ENCODE peak calls at places on chromosomes 12 and 14, in seven cellular contexts. D, M, V, Q, T, O and H are unnamed samples.

GRCh38 chr12:17928708-17929366 is 161.2 kb downstream of the RERGL start:
- DNase-seq in D (no peak), M (no peak), V (no peak), Q (no peak), T (no peak), O (no peak), H (no peak)

GRCh38 chr12:96414637-96415036 is 14.4 kb upstream of the CDK17 start:
- DNase-seq in D (no peak), M (no peak), V (no peak), Q (no peak), T (no peak), O (no peak), H (peak)

GRCh38 chr14:79451601-79452000 is 759.7 kb downstream of the DIO2 start:
- DNase-seq in D (no peak), M (no peak), V (no peak), Q (no peak), T (no peak), O (no peak), H (peak)

GRCh38 chr14:53951661-53952265 is 4.9 kb downstream of the BMP4 start:
- DNase-seq in D (peak), M (no peak), V (no peak), Q (no peak), T (no peak), O (no peak), H (no peak)

GRCh38 chr12:67925551-67925950 is 63.7 kb upstream of the IFNG-AS1 start:
- DNase-seq in D (no peak), M (no peak), V (no peak), Q (no peak), T (no peak), O (no peak), H (no peak)

GRCh38 chr12:30797689-30798088 is 42.9 kb upstream of the CAPRIN2 start:
- DNase-seq in D (no peak), M (no peak), V (no peak), Q (no peak), T (no peak), O (no peak), H (no peak)

GRCh38 chr14:31788340-31788739 is 227.1 kb downstream of the NUBPL start:
- DNase-seq in D (no peak), M (no peak), V (no peak), Q (no peak), T (no peak), O (no peak), H (no peak)

GRCh38 chr12:6363330-6364036 is 11.9 kb downstream of the SCNN1A start:
- DNase-seq in D (peak), M (peak), V (no peak), Q (peak), T (peak), O (no peak), H (no peak)

GRCh38 chr12:75162845-75163244 is 46.8 kb downstream of the KCNC2 start:
- DNase-seq in D (no peak), M (no peak), V (no peak), Q (no peak), T (no peak), O (no peak), H (no peak)

GRCh38 chr12:109777544-109777943 is 55.7 kb downstream of the TRPV4 start:
- DNase-seq in D (peak), M (peak), V (no peak), Q (peak), T (no peak), O (no peak), H (peak)

GRCh38 chr14:58863576-58864345 is 226.0 kb downstream of the DACT1 start:
- DNase-seq in D (peak), M (no peak), V (no peak), Q (no peak), T (no peak), O (no peak), H (peak)

GRCh38 chr12:44117368-44117767 is 281.5 kb downstream of the TMEM117 start:
- DNase-seq in D (no peak), M (no peak), V (no peak), Q (no peak), T (no peak), O (no peak), H (no peak)

GRCh38 chr12:31474751-31475150 is 116.2 kb downstream of the DENND5B start:
- DNase-seq in D (no peak), M (no peak), V (no peak), Q (no peak), T (no peak), O (no peak), H (no peak)

GRCh38 chr14:89652352-89652751 is 235.3 kb upstream of the FOXN3 start:
- DNase-seq in D (no peak), M (no peak), V (no peak), Q (no peak), T (no peak), O (no peak), H (no peak)

GRCh38 chr14:98498019-98498885 is 773.7 kb downstream of the BCL11B start:
- DNase-seq in D (no peak), M (no peak), V (no peak), Q (no peak), T (no peak), O (no peak), H (no peak)
- H3K27ac ChIP-seq in D (no peak), M (no peak), V (no peak), Q (no peak), T (no peak), O (no peak), H (no peak)

GRCh38 chr12:113149361-113150150 is at the start of gene CFAP73:
- DNase-seq in D (peak), M (no peak), V (peak), Q (no peak), T (peak), O (no peak), H (peak)
- H3K27ac ChIP-seq in D (no peak), M (no peak), V (peak), Q (no peak), T (no peak), O (peak), H (no peak)

DNA sequence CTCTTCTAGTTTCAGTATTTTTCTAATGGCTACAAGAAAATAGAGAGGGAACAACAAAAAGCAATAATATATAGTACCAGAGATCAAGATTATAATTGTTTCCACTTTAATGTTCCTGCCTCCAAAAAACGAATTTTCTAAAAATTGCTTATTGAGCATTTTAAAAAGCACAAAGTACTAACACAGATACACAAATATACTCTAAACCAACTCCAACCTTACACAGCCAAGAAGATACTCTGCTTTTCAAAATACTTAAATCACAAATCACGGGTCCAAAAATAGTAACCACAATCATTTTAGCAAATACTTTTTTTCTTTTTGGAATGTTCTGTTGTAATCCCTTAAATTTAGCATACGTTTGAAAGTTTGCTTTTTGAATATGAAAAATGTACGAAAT is 2.0 kb downstream of the YAF2 start:
- DNase-seq in D (no peak), M (no peak), V (no peak), Q (no peak), T (no peak), O (no peak), H (no peak)
- H3K27ac ChIP-seq in D (no peak), M (no peak), V (no peak), Q (no peak), T (peak), O (peak), H (no peak)

GRCh38 chr14:64747327-64747726 is 43.1 kb downstream of the PLEKHG3 start:
- DNase-seq in D (no peak), M (no peak), V (no peak), Q (no peak), T (no peak), O (no peak), H (no peak)

GRCh38 chr14:64745511-64746041 is 41.4 kb downstream of the PLEKHG3 start:
- DNase-seq in D (peak), M (no peak), V (no peak), Q (no peak), T (no peak), O (no peak), H (no peak)

GRCh38 chr14:64748521-64748920 is 44.3 kb downstream of the PLEKHG3 start:
- DNase-seq in D (no peak), M (no peak), V (no peak), Q (no peak), T (no peak), O (no peak), H (no peak)

GRCh38 chr14:64746298-64747250 is 42.4 kb downstream of the PLEKHG3 start:
- DNase-seq in D (no peak), M (no peak), V (no peak), Q (no peak), T (no peak), O (no peak), H (no peak)

GRCh38 chr14:64748995-64749714 is 44.9 kb downstream of the PLEKHG3 start:
- DNase-seq in D (no peak), M (no peak), V (no peak), Q (no peak), T (no peak), O (no peak), H (no peak)
- H3K27ac ChIP-seq in D (no peak), M (no peak), V (no peak), Q (no peak), T (no peak), O (no peak), H (no peak)

DNA sequence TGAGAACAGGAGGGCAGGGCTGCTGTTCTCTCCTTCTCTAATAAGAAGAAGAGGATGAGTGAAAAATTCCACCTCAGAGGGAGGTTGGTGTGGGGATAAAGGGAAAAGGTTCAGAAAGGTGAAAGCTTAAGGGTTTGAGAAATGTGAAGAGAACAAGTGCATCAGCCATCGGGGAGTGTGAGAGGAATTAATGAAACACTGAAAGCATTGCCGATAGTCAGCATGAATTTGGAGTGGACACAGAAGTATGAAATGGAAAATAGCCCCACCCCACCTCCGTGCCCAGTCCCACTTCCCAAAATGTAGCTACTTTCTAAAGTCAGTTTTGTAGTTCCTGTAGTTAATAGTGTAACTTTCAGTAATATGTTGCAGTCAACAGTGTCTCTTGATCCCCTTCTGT is 33.4 kb downstream of the DIP2B start:
- DNase-seq in D (no peak), M (no peak), V (no peak), Q (no peak), T (no peak), O (no peak), H (no peak)
- H3K27ac ChIP-seq in D (no peak), M (no peak), V (peak), Q (no peak), T (no peak), O (no peak), H (no peak)

GRCh38 chr14:76917158-76917596 is 91.0 kb downstream of the LRRC74A start:
- DNase-seq in D (peak), M (no peak), V (peak), Q (no peak), T (peak), O (no peak), H (peak)
- H3K27ac ChIP-seq in D (peak), M (no peak), V (no peak), Q (no peak), T (peak), O (no peak), H (no peak)

DNA sequence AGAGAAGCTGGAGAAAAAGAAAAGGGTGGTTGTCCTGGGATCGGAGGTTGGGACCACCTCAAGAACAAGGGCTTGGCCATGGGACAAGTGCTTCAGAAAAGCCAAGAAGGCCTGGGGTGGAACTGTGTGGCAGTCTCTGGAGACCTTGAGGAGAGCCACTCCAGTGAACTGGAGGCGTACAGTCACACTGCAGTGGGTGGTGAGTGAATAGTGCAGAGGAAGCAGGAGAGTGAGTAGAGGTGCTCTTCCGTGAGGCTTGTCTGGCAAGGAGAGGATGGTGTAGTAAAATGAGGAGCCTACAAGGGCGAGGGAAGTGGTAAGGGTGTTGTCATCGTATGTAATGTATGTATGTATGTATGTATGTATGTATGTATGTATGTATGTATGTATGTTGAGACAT is 20.9 kb downstream of the RASSF3 start:
- DNase-seq in D (no peak), M (no peak), V (no peak), Q (no peak), T (no peak), O (no peak), H (no peak)
- H3K27ac ChIP-seq in D (no peak), M (no peak), V (no peak), Q (no peak), T (no peak), O (no peak), H (no peak)

DNA sequence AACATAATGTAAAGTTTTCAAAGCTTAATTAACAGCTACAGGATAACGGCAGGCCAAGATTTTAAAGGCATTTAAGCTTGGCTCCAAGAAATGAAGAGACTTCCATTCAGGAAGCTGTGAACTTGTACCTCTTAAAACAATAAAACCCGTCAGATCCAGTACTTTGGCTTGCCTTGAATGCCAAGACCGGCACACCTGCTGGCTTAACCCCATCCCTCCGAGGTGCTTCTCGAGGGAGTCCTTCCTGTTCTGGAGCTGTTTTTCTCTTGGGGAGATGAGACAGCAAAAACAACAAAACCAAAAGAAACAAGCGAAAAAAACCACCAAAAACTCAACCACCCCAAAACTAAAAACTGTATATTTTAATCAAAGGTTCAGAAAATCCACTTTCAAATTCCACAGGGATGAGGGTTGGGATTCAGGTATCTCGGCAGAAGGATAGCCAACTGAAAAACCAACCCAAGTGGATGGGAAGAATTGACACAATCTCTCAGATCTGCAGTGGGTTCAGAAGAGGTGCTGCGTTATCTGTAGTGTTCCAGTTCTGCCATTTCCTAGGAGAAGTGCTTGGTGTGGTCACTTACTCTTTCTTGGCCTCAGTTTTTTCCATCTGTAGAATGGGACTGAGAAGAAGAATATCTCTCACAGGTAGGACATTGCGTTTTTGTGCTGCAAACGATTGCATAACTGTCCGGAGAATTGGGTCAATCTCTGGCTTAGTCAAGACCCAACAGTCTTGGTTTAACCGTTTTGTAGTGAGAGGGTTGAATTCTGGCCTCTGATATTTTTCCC is 420.1 kb downstream of the VRK1 start:
- DNase-seq in D (no peak), M (no peak), V (no peak), Q (no peak), T (no peak), O (no peak), H (no peak)
- H3K27ac ChIP-seq in D (no peak), M (no peak), V (no peak), Q (no peak), T (no peak), O (no peak), H (no peak)

GRCh38 chr14:104582005-104582404 is 2.4 kb downstream of the C14orf180 start:
- DNase-seq in D (no peak), M (no peak), V (no peak), Q (no peak), T (peak), O (no peak), H (no peak)
- H3K27ac ChIP-seq in D (no peak), M (no peak), V (no peak), Q (no peak), T (peak), O (no peak), H (peak)

GRCh38 chr14:22569106-22569748 is 19.8 kb downstream of the DAD1 start:
- DNase-seq in D (no peak), M (no peak), V (no peak), Q (no peak), T (no peak), O (no peak), H (no peak)

GRCh38 chr14:22567437-22567836 is 21.6 kb downstream of the DAD1 start:
- DNase-seq in D (no peak), M (no peak), V (no peak), Q (no peak), T (no peak), O (no peak), H (no peak)

GRCh38 chr14:22565391-22565945 is 23.6 kb downstream of the DAD1 start:
- DNase-seq in D (no peak), M (no peak), V (no peak), Q (no peak), T (no peak), O (no peak), H (no peak)

GRCh38 chr14:22564463-22564862 is 24.6 kb downstream of the DAD1 start:
- DNase-seq in D (no peak), M (no peak), V (no peak), Q (no peak), T (no peak), O (no peak), H (no peak)

GRCh38 chr14:22566845-22567244 is 22.2 kb downstream of the DAD1 start:
- DNase-seq in D (no peak), M (no peak), V (no peak), Q (no peak), T (no peak), O (no peak), H (no peak)
- H3K27ac ChIP-seq in D (no peak), M (peak), V (no peak), Q (peak), T (no peak), O (no peak), H (peak)